ENCODE peak calls at places on chromosome 10, in nine cellular contexts. R is sigmoid colon, F is neural progenitor cell, L is neuronal stem cell, A is stomach, B is PC-3, K is Karpas-422, T is cardiac muscle cell, X is thoracic aorta. I is an unnamed sample.

GRCh38 chr10:67618116-67618515 is 77.9 kb downstream of the CTNNA3 start:
- DNase-seq in R (no peak), F (no peak), L (no peak), A (no peak), B (peak; percentile 72), K (no peak), T (no peak), X (no peak), I (no peak)

GRCh38 chr10:34539533-34540315 is 275.4 kb downstream of the PARD3 start:
- DNase-seq in R (no peak), F (no peak), L (no peak), A (no peak), B (no peak), K (no peak), T (no peak), X (no peak), I (peak; percentile 52)

GRCh38 chr10:104391150-104391968 is 37.7 kb downstream of the CFAP58 start:
- DNase-seq in R (no peak), F (no peak), L (no peak), A (no peak), B (peak; percentile 46), K (no peak), T (no peak), X (no peak), I (peak; percentile 50)

GRCh38 chr10:96714031-96714590 is 6.2 kb downstream of the PIK3AP1 start:
- DNase-seq in R (no peak), F (no peak), L (no peak), A (no peak), B (peak; percentile 37), K (no peak), T (no peak), X (no peak), I (no peak)

GRCh38 chr10:26881600-26882331 is 21.0 kb upstream of the ABI1 start:
- DNase-seq in R (no peak), F (peak; percentile 74), L (peak; percentile 60), A (no peak), B (peak; percentile 67), K (peak; percentile 84), T (peak; percentile 70), X (no peak), I (no peak)

GRCh38 chr10:1363466-1364121 is 307.4 kb downstream of the WDR37 start:
- DNase-seq in R (no peak), F (no peak), L (no peak), A (no peak), B (no peak), K (no peak), T (no peak), X (no peak), I (no peak)

GRCh38 chr10:17029581-17030271 is 99.9 kb downstream of the CUBN start:
- DNase-seq in R (peak; percentile 84), F (peak; percentile 59), L (no peak), A (peak; percentile 38), B (peak; percentile 68), K (no peak), T (no peak), X (peak; percentile 53), I (peak; percentile 62)

GRCh38 chr10:24947304-24948097 is 4.9 kb downstream of the PRTFDC1 start:
- DNase-seq in R (no peak), F (no peak), L (no peak), A (no peak), B (peak; percentile 67), K (no peak), T (no peak), X (no peak), I (no peak)

GRCh38 chr10:4825868-4826787 is at the start of gene AKR1E2:
- DNase-seq in R (peak; percentile 93), F (peak; percentile 91), L (peak; percentile 64), A (peak; percentile 84), B (no peak), K (no peak), T (peak; percentile 85), X (peak; percentile 82), I (peak; percentile 84)

GRCh38 chr10:132397036-132397541 is at the start of gene PWWP2B:
- DNase-seq in R (peak; percentile 77), F (peak; percentile 70), L (no peak), A (peak; percentile 75), B (peak; percentile 19), K (no peak), T (peak; percentile 69), X (no peak), I (no peak)

GRCh38 chr10:89389254-89389653 is 3.2 kb upstream of the IFIT1 start:
- DNase-seq in R (no peak), F (peak; percentile 11), L (no peak), A (no peak), B (peak; percentile 66), K (no peak), T (no peak), X (no peak), I (no peak)

GRCh38 chr10:85315657-85316056 is 987.3 kb downstream of the CCSER2 start:
- DNase-seq in R (no peak), F (no peak), L (no peak), A (no peak), B (no peak), K (no peak), T (no peak), X (no peak), I (no peak)

GRCh38 chr10:60732240-60733188 is 45.8 kb upstream of the CDK1 start:
- DNase-seq in R (peak; percentile 63), F (peak; percentile 50), L (no peak), A (peak; percentile 58), B (peak; percentile 74), K (no peak), T (peak; percentile 37), X (no peak), I (peak; percentile 39)

GRCh38 chr10:96440257-96441125 is 73.2 kb downstream of the TLL2 start:
- DNase-seq in R (no peak), F (no peak), L (no peak), A (no peak), B (no peak), K (no peak), T (no peak), X (no peak), I (no peak)

GRCh38 chr10:61342817-61343572 is 110.2 kb downstream of the TMEM26 start:
- DNase-seq in R (no peak), F (no peak), L (no peak), A (no peak), B (no peak), K (no peak), T (no peak), X (no peak), I (no peak)

GRCh38 chr10:88553116-88553752 is 29.9 kb downstream of the RNLS start:
- DNase-seq in R (peak; percentile 73), F (peak; percentile 61), L (peak; percentile 29), A (peak; percentile 47), B (no peak), K (peak; percentile 62), T (peak; percentile 55), X (no peak), I (no peak)

GRCh38 chr10:110395350-110396283 is 90.9 kb upstream of the SMNDC1 start:
- DNase-seq in R (no peak), F (no peak), L (no peak), A (peak; percentile 74), B (peak; percentile 76), K (no peak), T (peak; percentile 89), X (no peak), I (peak; percentile 52)

GRCh38 chr10:20986049-20986448 is 88.9 kb upstream of the NEBL start:
- DNase-seq in R (no peak), F (no peak), L (no peak), A (no peak), B (no peak), K (no peak), T (no peak), X (no peak), I (no peak)

GRCh38 chr10:15814565-15814964 is 45.7 kb downstream of the MINDY3 start:
- DNase-seq in R (no peak), F (no peak), L (no peak), A (no peak), B (no peak), K (no peak), T (no peak), X (no peak), I (no peak)
- H3K4me1 ChIP-seq in R (no peaks in the 10 kb centered on the region), F (no peaks in the 10 kb centered on the region), L (peaks cover 1% of the 10 kb centered on the region), A (no peaks in the 10 kb centered on the region), B (peaks cover 20% of the 10 kb centered on the region), K (no peaks in the 10 kb centered on the region), T (peaks cover 13% of the 10 kb centered on the region), X (peaks cover 60% of the 10 kb centered on the region), I (peaks cover 9% of the 10 kb centered on the region)

GRCh38 chr10:108788891-108789290 is 1134.4 kb downstream of the XPNPEP1 start:
- DNase-seq in R (no peak), F (no peak), L (no peak), A (no peak), B (peak; percentile 82), K (no peak), T (no peak), X (no peak), I (no peak)
- H3K4me1 ChIP-seq in R (no peaks in the 10 kb centered on the region), F (no peaks in the 10 kb centered on the region), L (no peaks in the 10 kb centered on the region), A (no peaks in the 10 kb centered on the region), B (peaks cover 48% of the 10 kb centered on the region), K (no peaks in the 10 kb centered on the region), T (no peaks in the 10 kb centered on the region), X (no peaks in the 10 kb centered on the region), I (no peaks in the 10 kb centered on the region)

GRCh38 chr10:129344506-129344905 is 122.5 kb upstream of the MGMT start:
- DNase-seq in R (no peak), F (no peak), L (no peak), A (no peak), B (no peak), K (no peak), T (no peak), X (no peak), I (no peak)

GRCh38 chr10:129343141-129343540 is 123.9 kb upstream of the MGMT start:
- DNase-seq in R (no peak), F (no peak), L (no peak), A (no peak), B (no peak), K (no peak), T (no peak), X (no peak), I (no peak)

GRCh38 chr10:129344956-129345355 is 122.1 kb upstream of the MGMT start:
- DNase-seq in R (no peak), F (no peak), L (no peak), A (no peak), B (no peak), K (no peak), T (no peak), X (no peak), I (no peak)

GRCh38 chr10:129345763-129346162 is 121.3 kb upstream of the MGMT start:
- DNase-seq in R (no peak), F (peak; percentile 58), L (no peak), A (no peak), B (no peak), K (no peak), T (no peak), X (no peak), I (no peak)

DNA sequence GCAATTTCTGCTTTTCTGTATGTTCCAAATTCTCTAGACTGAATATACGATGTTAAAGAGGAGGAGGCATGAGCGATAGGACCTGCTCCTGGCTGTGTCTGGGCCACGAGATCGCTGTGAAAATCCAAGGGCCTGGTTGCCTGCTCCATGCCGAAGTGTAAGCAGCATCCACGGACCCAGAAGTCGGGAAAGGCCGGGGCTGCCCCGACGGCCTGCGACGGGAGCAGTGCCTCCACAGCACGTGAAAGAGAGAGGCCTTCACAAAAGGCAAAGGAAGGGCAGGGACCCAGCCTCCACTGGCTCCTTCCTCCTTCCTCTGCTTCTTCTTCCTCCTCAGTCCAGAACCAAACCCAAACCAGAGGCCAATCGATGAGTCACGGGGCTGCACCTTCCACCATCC is 122.9 kb upstream of the MGMT start:
- DNase-seq in R (no peak), F (no peak), L (no peak), A (no peak), B (no peak), K (no peak), T (no peak), X (no peak), I (no peak)
- H3K4me1 ChIP-seq in R (no peaks in the 10 kb centered on the region), F (peaks cover 6% of the 10 kb centered on the region), L (no peaks in the 10 kb centered on the region), A (no peaks in the 10 kb centered on the region), B (no peaks in the 10 kb centered on the region), K (no peaks in the 10 kb centered on the region), T (no peaks in the 10 kb centered on the region), X (no peaks in the 10 kb centered on the region), I (no peaks in the 10 kb centered on the region)

GRCh38 chr10:113628607-113629153 is 35.2 kb downstream of the NRAP start:
- DNase-seq in R (no peak), F (no peak), L (no peak), A (no peak), B (no peak), K (no peak), T (no peak), X (no peak), I (no peak)
- H3K4me1 ChIP-seq in R (no peaks in the 10 kb centered on the region), F (peaks cover 37% of the 10 kb centered on the region), L (peaks cover 12% of the 10 kb centered on the region), A (no peaks in the 10 kb centered on the region), B (no peaks in the 10 kb centered on the region), K (no peaks in the 10 kb centered on the region), T (no peaks in the 10 kb centered on the region), X (no peaks in the 10 kb centered on the region), I (peaks cover 3% of the 10 kb centered on the region)

I was measured in lung.